ENCODE peak calls at places on chromosomes 11 and 22, in ten cellular contexts. I is nephron progenitor cell, S is AG09319, K is OCI-LY7, G is choroid plexus epithelial cell, C is right lobe of liver, P is lower leg skin, N is fibroblast of mammary gland, Z is H9, O is Calu3. V is an unnamed sample.

GRCh38 chr22:28736296-28737155 is 5.1 kb downstream of the CHEK2 start:
- DNase-seq in P (no peak), K (no peak), O (no peak), I (no peak), N (no peak), C (no peak), G (no peak), Z (peak; percentile 31), S (no peak), V (no peak)

GRCh38 chr11:48134221-48134922 is 82.2 kb upstream of the OR4B1 start:
- DNase-seq in I (no peak), S (no peak), P (no peak), N (no peak), K (no peak), O (no peak), C (no peak), Z (no peak), G (no peak), V (no peak)

GRCh38 chr11:46100670-46101069 is 20.6 kb downstream of the PHF21A start:
- DNase-seq in G (no peak), N (no peak), K (no peak), Z (no peak), P (no peak), I (no peak), S (no peak), C (no peak), O (no peak), V (peak; percentile 18)

GRCh38 chr11:83721286-83721685 is 435.1 kb upstream of the CCDC90B start:
- DNase-seq in G (no peak), K (no peak), Z (no peak), N (peak; percentile 43), P (no peak), C (no peak), I (no peak), S (no peak), O (no peak), V (no peak)

GRCh38 chr11:118618115-118618990 is 10.9 kb downstream of the PHLDB1 start:
- DNase-seq in Z (no peak), S (no peak), C (no peak), O (no peak), N (peak; percentile 87), G (peak; percentile 81), P (no peak), K (no peak), I (peak; percentile 28), V (no peak)

GRCh38 chr11:2369896-2370295 is 7.2 kb upstream of the CD81 start:
- DNase-seq in G (no peak), P (no peak), O (no peak), S (no peak), N (no peak), C (peak; percentile 91), K (no peak), Z (no peak), I (no peak), V (no peak)

GRCh38 chr11:11022126-11022730 is 164.4 kb upstream of the ZBED5 start:
- DNase-seq in C (no peak), I (no peak), N (peak; percentile 47), K (peak; percentile 38), S (no peak), Z (no peak), P (no peak), G (peak; percentile 57), O (peak; percentile 29), V (peak; percentile 37)

GRCh38 chr11:47259178-47259977 is 1.6 kb downstream of the NR1H3 start:
- DNase-seq in I (peak; percentile 42), G (peak; percentile 61), N (peak; percentile 53), C (no peak), S (no peak), O (peak; percentile 51), P (no peak), Z (peak; percentile 82), K (peak; percentile 72), V (peak; percentile 72)

GRCh38 chr22:50274311-50274710 is 4.1 kb upstream of the MAPK11 start:
- DNase-seq in G (peak; percentile 69), O (peak; percentile 60), C (peak; percentile 81), I (peak; percentile 47), N (peak; percentile 62), S (no peak), P (no peak), Z (no peak), K (peak; percentile 80), V (peak; percentile 76)

GRCh38 chr11:71129624-71130023 is 122.8 kb downstream of the SHANK2 start:
- DNase-seq in P (no peak), S (no peak), K (no peak), Z (no peak), C (no peak), N (peak; percentile 18), I (no peak), O (no peak), G (no peak), V (no peak)

GRCh38 chr11:128835741-128836410 is 31.2 kb downstream of the KCNJ1 start:
- DNase-seq in I (no peak), C (no peak), Z (no peak), S (no peak), O (peak; percentile 9), N (no peak), K (no peak), G (peak; percentile 33), P (no peak), V (no peak)

GRCh38 chr11:36441610-36442208 is 68.4 kb downstream of the TRAF6 start:
- DNase-seq in C (no peak), O (no peak), G (no peak), N (no peak), I (no peak), S (no peak), Z (no peak), P (no peak), K (no peak), V (peak; percentile 65)

GRCh38 chr11:7558046-7558445 is 44.2 kb downstream of the PPFIBP2 start:
- DNase-seq in O (no peak), I (no peak), S (no peak), N (no peak), K (no peak), P (no peak), C (no peak), Z (peak; percentile 8), G (no peak), V (no peak)

GRCh38 chr11:65864758-65865471 is 4.7 kb downstream of the MUS81 start:
- DNase-seq in N (no peak), I (no peak), G (no peak), P (no peak), S (no peak), Z (no peak), K (no peak), O (no peak), C (no peak), V (no peak)

GRCh38 chr11:71502026-71502425 is 25.0 kb upstream of the KRTAP5-7 start:
- DNase-seq in Z (no peak), G (no peak), N (no peak), C (peak; percentile 35), K (no peak), S (no peak), I (no peak), O (no peak), P (no peak), V (no peak)

DNA sequence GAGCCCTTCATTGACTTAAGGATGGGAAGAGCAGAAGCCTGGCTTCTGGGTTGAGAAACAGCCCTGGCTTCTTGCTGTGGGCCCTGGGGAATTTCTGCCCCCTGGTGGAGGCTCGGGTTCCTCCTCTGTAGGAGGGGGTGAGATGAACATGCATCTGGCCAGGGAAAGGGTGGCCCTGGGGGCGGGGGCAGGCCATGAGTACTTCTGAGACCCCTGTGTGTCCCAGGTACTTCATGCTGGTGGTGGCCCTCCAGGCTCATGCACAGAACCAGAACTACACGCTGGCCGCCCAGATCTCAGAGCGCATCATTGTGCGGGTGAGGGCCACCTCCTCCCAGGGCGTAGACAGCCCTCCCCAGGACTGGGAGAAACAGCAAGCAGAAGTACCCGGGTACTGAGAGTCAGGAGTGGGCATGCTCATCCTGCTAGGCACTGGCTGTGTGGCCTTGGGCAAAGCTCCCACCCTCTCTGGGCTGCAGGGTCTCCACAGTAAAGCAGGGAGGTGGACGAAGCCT is 15.8 kb downstream of the TMEM258 start:
- DNase-seq in C (peak; percentile 76), Z (peak; percentile 81), O (peak; percentile 84), I (peak; percentile 62), K (peak; percentile 65), S (peak; percentile 8), P (no peak), N (peak; percentile 63), G (peak; percentile 90), V (peak; percentile 94)
- TF ChIP-seq CTCF in C (peak; percentile 72), Z (peak; percentile 92), O (peak; percentile 76), I (peak; percentile 58), K (peak; percentile 83), S (peak; percentile 74), P (no peak), N (peak; percentile 81), G (peak; percentile 91), V (peak; percentile 79)

GRCh38 chr11:126595560-126595959 is 240.1 kb downstream of the ST3GAL4 start:
- DNase-seq in C (no peak), K (no peak), I (no peak), Z (peak; percentile 45), G (no peak), S (no peak), P (no peak), O (no peak), N (no peak), V (no peak)
- TF ChIP-seq CTCF in C (no peak), K (no peak), I (no peak), Z (peak; percentile 43), G (no peak), S (no peak), P (no peak), O (no peak), N (no peak), V (no peak)

GRCh38 chr22:37196539-37197450 is 8.7 kb upstream of the C1QTNF6 start:
- DNase-seq in Z (no peak), K (no peak), P (peak; percentile 77), S (peak; percentile 73), G (peak; percentile 77), O (peak; percentile 64), C (peak; percentile 92), I (no peak), N (peak; percentile 87), V (no peak)
- TF ChIP-seq CTCF in Z (peak; percentile 10), K (no peak), P (no peak), S (peak; percentile 13), G (peak; percentile 25), O (no peak), C (peak; percentile 21), I (no peak), N (no peak), V (no peak)

GRCh38 chr11:42770444-42771065 is 541.2 kb upstream of the API5 start:
- DNase-seq in N (peak; percentile 25), C (no peak), K (peak; percentile 28), P (no peak), O (no peak), Z (peak; percentile 31), I (peak; percentile 32), G (peak; percentile 4), S (no peak), V (peak; percentile 28)
- TF ChIP-seq CTCF in N (peak; percentile 45), C (peak; percentile 67), K (peak; percentile 85), P (no peak), O (no peak), Z (peak; percentile 82), I (peak; percentile 73), G (peak; percentile 24), S (peak; percentile 1), V (peak; percentile 74)

V was measured in GM13977.